ENCODE peak calls at places on chromosomes 5 and 9, in eight cellular contexts. N, X, T, G, W, K, H and Z are unnamed samples.

GRCh38 chr5:142176255-142176654 is 67.7 kb downstream of the NDFIP1 start:
- DNase-seq in N (no peak), X (no peak), T (no peak), G (no peak), W (no peak), K (no peak), H (no peak), Z (no peak)

GRCh38 chr5:171162602-171163001 is 146.4 kb upstream of the TLX3 start:
- DNase-seq in N (peak; percentile 6), X (peak; percentile 57), T (peak; percentile 33), G (no peak), W (no peak), K (no peak), H (peak; percentile 41), Z (no peak)

GRCh38 chr5:170468633-170469032 is 35.2 kb upstream of the KCNIP1 start:
- DNase-seq in N (no peak), X (no peak), T (no peak), G (no peak), W (no peak), K (no peak), H (no peak), Z (no peak)

GRCh38 chr5:181188700-181189362 is 16.2 kb downstream of the TRIM7 start:
- DNase-seq in N (peak; percentile 76), X (peak; percentile 67), T (peak; percentile 82), G (no peak), W (no peak), K (peak; percentile 84), H (peak; percentile 91), Z (no peak)

GRCh38 chr9:110810251-110810976 is 141.8 kb downstream of the MUSK start:
- DNase-seq in N (no peak), X (no peak), T (no peak), G (no peak), W (no peak), K (no peak), H (no peak), Z (no peak)

GRCh38 chr9:111970827-111971226 is 74.2 kb downstream of the UGCG start:
- DNase-seq in N (peak; percentile 87), X (no peak), T (no peak), G (no peak), W (no peak), K (no peak), H (no peak), Z (no peak)

GRCh38 chr5:150113047-150113744 is 26.8 kb upstream of the CSF1R start:
- DNase-seq in N (peak; percentile 84), X (peak; percentile 77), T (no peak), G (no peak), W (no peak), K (no peak), H (peak; percentile 90), Z (no peak)

GRCh38 chr5:82221020-82221419 is 57.1 kb downstream of the RPS23 start:
- DNase-seq in N (no peak), X (peak; percentile 17), T (no peak), G (no peak), W (no peak), K (no peak), H (no peak), Z (no peak)

GRCh38 chr9:78291240-78291915 is 5.5 kb upstream of the PSAT1 start:
- DNase-seq in N (no peak), X (no peak), T (no peak), G (no peak), W (no peak), K (no peak), H (no peak), Z (no peak)

GRCh38 chr5:108093186-108093585 is 288.7 kb downstream of the FBXL17 start:
- DNase-seq in N (peak; percentile 9), X (peak; percentile 30), T (peak; percentile 41), G (no peak), W (no peak), K (no peak), H (peak; percentile 45), Z (no peak)

GRCh38 chr5:106423109-106423897 is 1247.4 kb downstream of the EFNA5 start:
- DNase-seq in N (no peak), X (no peak), T (no peak), G (no peak), W (no peak), K (no peak), H (no peak), Z (no peak)

GRCh38 chr5:67089200-67089725 is 107.3 kb downstream of the CD180 start:
- DNase-seq in N (peak; percentile 40), X (no peak), T (no peak), G (no peak), W (no peak), K (no peak), H (no peak), Z (no peak)

GRCh38 chr5:1555808-1556681 is 32.3 kb upstream of the LPCAT1 start:
- DNase-seq in N (no peak), X (no peak), T (no peak), G (no peak), W (no peak), K (no peak), H (no peak), Z (no peak)

GRCh38 chr9:112863214-112863613 is 27.5 kb downstream of the SLC46A2 start:
- DNase-seq in N (no peak), X (no peak), T (no peak), G (no peak), W (no peak), K (no peak), H (no peak), Z (peak; percentile 11)

GRCh38 chr5:156273325-156273724 is 53.6 kb upstream of the SGCD start:
- DNase-seq in N (no peak), X (no peak), T (no peak), G (no peak), W (no peak), K (no peak), H (no peak), Z (no peak)

GRCh38 chr9:93041108-93041802 is 17.2 kb upstream of the SUSD3 start:
- DNase-seq in N (no peak), X (peak; percentile 65), T (peak; percentile 31), G (no peak), W (no peak), K (no peak), H (no peak), Z (no peak)

GRCh38 chr9:76817489-76817888 is 53.3 kb downstream of the PCA3 start:
- DNase-seq in N (peak; percentile 96), X (no peak), T (no peak), G (no peak), W (no peak), K (peak; percentile 50), H (peak; percentile 80), Z (no peak)

GRCh38 chr5:177419045-177419444 is 7.4 kb upstream of the GRK6 start:
- DNase-seq in N (peak; percentile 69), X (no peak), T (no peak), G (no peak), W (no peak), K (no peak), H (peak; percentile 63), Z (no peak)

GRCh38 chr9:110599468-110599867 is 19.9 kb upstream of the SVEP1 start:
- DNase-seq in N (no peak), X (no peak), T (no peak), G (no peak), W (no peak), K (no peak), H (no peak), Z (no peak)

GRCh38 chr9:96556701-96557461 is 62.8 kb downstream of the CDC14B start:
- DNase-seq in N (no peak), X (no peak), T (no peak), G (no peak), W (peak; percentile 8), K (no peak), H (no peak), Z (peak; percentile 7)

GRCh38 chr9:108119530-108120113 is 630.1 kb upstream of the KLF4 start:
- DNase-seq in N (no peak), X (no peak), T (no peak), G (no peak), W (no peak), K (no peak), H (no peak), Z (no peak)

GRCh38 chr9:81430727-81431126 is 258.6 kb downstream of the TLE1 start:
- DNase-seq in N (peak; percentile 30), X (no peak), T (no peak), G (no peak), W (no peak), K (no peak), H (no peak), Z (no peak)

GRCh38 chr5:140131967-140132409 is 6.3 kb downstream of the IGIP start:
- DNase-seq in N (peak; percentile 97), X (no peak), T (peak; percentile 35), G (no peak), W (no peak), K (peak; percentile 85), H (peak; percentile 88), Z (no peak)

GRCh38 chr5:175681045-175681974 is 23.4 kb downstream of the HRH2 start:
- DNase-seq in N (no peak), X (no peak), T (no peak), G (no peak), W (no peak), K (no peak), H (no peak), Z (no peak)

GRCh38 chr9:124197177-124198095 is 60.3 kb upstream of the NEK6 start:
- DNase-seq in N (no peak), X (no peak), T (no peak), G (no peak), W (no peak), K (no peak), H (no peak), Z (peak; percentile 13)